ENCODE peak calls at places on chromosomes 6 and 20, in nine cellular contexts. S is cardiac fibroblast, N is T-helper 2 cell, I is endothelial cell, X is RWPE1, B is NCI-H146, V is AG09309, A is NCI-H1092, J is cardiac septum. Y is an unnamed sample.

GRCh38 chr20:36305602-36306556 is at the start of gene DLGAP4:
- DNase-seq in S (no peak), N (no peak), I (no peak), X (no peak), B (peak), V (no peak), A (no peak), J (no peak), Y (no peak)

GRCh38 chr6:511488-512137 is 120.1 kb downstream of the IRF4 start:
- DNase-seq in S (no peak), N (no peak), I (no peak), X (no peak), B (no peak), V (no peak), A (no peak), J (no peak), Y (no peak)

GRCh38 chr6:115514656-115515055 is 546.0 kb downstream of the FRK start:
- DNase-seq in S (peak), N (no peak), I (no peak), X (peak), B (no peak), V (peak), A (no peak), J (no peak), Y (no peak)

GRCh38 chr6:106216527-106216926 is 109.0 kb downstream of the ATG5 start:
- DNase-seq in S (no peak), N (no peak), I (no peak), X (no peak), B (no peak), V (no peak), A (no peak), J (no peak), Y (no peak)

GRCh38 chr6:79570129-79570801 is 33.0 kb upstream of the LCA5 start:
- DNase-seq in S (peak), N (no peak), I (no peak), X (peak), B (no peak), V (peak), A (no peak), J (no peak), Y (no peak)

GRCh38 chr20:63065911-63066310 is 59.1 kb upstream of the BHLHE23 start:
- DNase-seq in S (no peak), N (no peak), I (no peak), X (no peak), B (no peak), V (no peak), A (no peak), J (peak), Y (no peak)

GRCh38 chr6:51001399-51001798 is 182.7 kb downstream of the TFAP2B start:
- DNase-seq in S (no peak), N (no peak), I (no peak), X (no peak), B (no peak), V (no peak), A (no peak), J (no peak), Y (no peak)

GRCh38 chr6:158413814-158414563 is 101.7 kb downstream of the TULP4 start:
- DNase-seq in S (no peak), N (no peak), I (no peak), X (no peak), B (no peak), V (no peak), A (no peak), J (no peak), Y (no peak)

GRCh38 chr6:11911535-11911934 is 100.6 kb upstream of the HIVEP1 start:
- DNase-seq in S (peak), N (no peak), I (no peak), X (no peak), B (no peak), V (no peak), A (no peak), J (no peak), Y (no peak)

GRCh38 chr6:93468291-93468690 is 48.9 kb upstream of the EPHA7 start:
- DNase-seq in S (peak), N (no peak), I (peak), X (no peak), B (peak), V (no peak), A (no peak), J (no peak), Y (peak)

GRCh38 chr6:25652007-25652515 is at the start of gene SCGN:
- DNase-seq in S (peak), N (no peak), I (peak), X (peak), B (peak), V (no peak), A (no peak), J (no peak), Y (no peak)

GRCh38 chr20:25125636-25126035 is 43.7 kb upstream of the VSX1 start:
- DNase-seq in S (no peak), N (no peak), I (no peak), X (no peak), B (no peak), V (no peak), A (no peak), J (no peak), Y (no peak)

GRCh38 chr6:22072939-22073338 is 223.9 kb downstream of the PRL start:
- DNase-seq in S (peak), N (no peak), I (no peak), X (no peak), B (no peak), V (no peak), A (no peak), J (no peak), Y (no peak)

GRCh38 chr6:141884850-141885249 is 247.9 kb upstream of the GJE1 start:
- DNase-seq in S (no peak), N (no peak), I (no peak), X (no peak), B (no peak), V (no peak), A (no peak), J (no peak), Y (no peak)